ENCODE peak calls at places on chromosomes 3 and 15, in five cellular contexts. R is GM13977, Q is colonic mucosa, V is stomach, F is K562. A is an unnamed sample.
A peak's percentile ranks its signal among the peaks of the same experiment; 100 is the strongest.

GRCh38 chr3:126349611-126350501 is 7.4 kb downstream of the KLF15 start:
- DNase-seq in F (no peak), V (peak; percentile 20), R (no peak), Q (no peak), A (peak; percentile 10)

GRCh38 chr15:52228928-52229327 is 37.7 kb upstream of the GNB5 start:
- DNase-seq in F (peak; percentile 49), R (no peak), V (peak; percentile 58), Q (peak; percentile 87), A (no peak)

GRCh38 chr3:169260296-169260695 is 403.2 kb downstream of the MECOM start:
- DNase-seq in R (no peak), Q (no peak), V (no peak), F (no peak), A (no peak)

GRCh38 chr3:71962561-71963240 is 177.8 kb upstream of the PROK2 start:
- DNase-seq in F (no peak), V (no peak), Q (no peak), R (no peak), A (no peak)

GRCh38 chr3:38017445-38018295 is 11.8 kb downstream of the PLCD1 start:
- DNase-seq in R (no peak), V (no peak), Q (no peak), F (peak; percentile 64), A (no peak)

GRCh38 chr3:100810671-100811070 is 101.4 kb downstream of the TFG start:
- DNase-seq in V (no peak), F (no peak), R (no peak), Q (no peak), A (no peak)

GRCh38 chr3:176469694-176470205 is 727.5 kb downstream of the TBL1XR1 start:
- DNase-seq in V (no peak), R (no peak), Q (no peak), F (no peak), A (no peak)

GRCh38 chr3:157531771-157532170 is 28.6 kb upstream of the VEPH1 start:
- DNase-seq in F (no peak), Q (no peak), V (no peak), R (no peak), A (no peak)

GRCh38 chr3:171374260-171374659 is 85.9 kb downstream of the TNIK start:
- DNase-seq in V (no peak), F (peak; percentile 24), R (no peak), Q (no peak), A (no peak)

GRCh38 chr3:86996261-86996955 is 5.5 kb upstream of the VGLL3 start:
- DNase-seq in V (no peak), F (no peak), R (no peak), Q (no peak), A (no peak)

GRCh38 chr3:63343674-63344073 is 65.6 kb downstream of the SYNPR start:
- DNase-seq in F (peak; percentile 69), R (no peak), V (peak; percentile 67), Q (peak; percentile 87), A (no peak)

GRCh38 chr3:196198081-196198675 is 13.0 kb downstream of the ZDHHC19 start:
- DNase-seq in R (no peak), V (no peak), Q (no peak), F (no peak), A (no peak)

GRCh38 chr15:70539912-70540520 is 223.3 kb downstream of the UACA start:
- DNase-seq in F (no peak), Q (no peak), V (no peak), R (no peak), A (no peak)

GRCh38 chr3:194224937-194225422 is 89.0 kb downstream of the HES1 start:
- DNase-seq in Q (no peak), F (no peak), R (no peak), V (no peak), A (no peak)

GRCh38 chr15:72474912-72475601 is 927 bp downstream of the ARIH1 start:
- DNase-seq in R (peak; percentile 70), V (peak; percentile 81), F (peak; percentile 83), Q (peak; percentile 78), A (peak; percentile 77)

GRCh38 chr3:133797396-133798105 is 8.1 kb upstream of the SRPRB start:
- DNase-seq in R (no peak), Q (no peak), F (no peak), V (no peak), A (no peak)

GRCh38 chr3:129481783-129482332 is 41.8 kb downstream of the IFT122 start:
- DNase-seq in V (peak; percentile 29), F (peak; percentile 46), Q (no peak), R (no peak), A (no peak)

GRCh38 chr3:69090021-69090420 is 5.3 kb downstream of the ARL6IP5 start:
- DNase-seq in V (no peak), Q (no peak), R (no peak), F (no peak), A (no peak)

GRCh38 chr3:99568936-99569335 is 69.5 kb upstream of the COL8A1 start:
- DNase-seq in Q (no peak), R (no peak), V (no peak), F (no peak), A (no peak)

GRCh38 chr3:186109897-186110803 is 1.3 kb upstream of the ETV5 start:
- DNase-seq in R (no peak), Q (peak; percentile 30), F (peak; percentile 37), V (peak; percentile 34), A (peak; percentile 22)

GRCh38 chr3:186108106-186108940 is 566 bp downstream of the ETV5 start:
- DNase-seq in F (peak; percentile 63), V (no peak), Q (peak; percentile 37), R (peak; percentile 80), A (peak; percentile 37)

GRCh38 chr3:186108941-186109865 is at the start of gene ETV5:
- DNase-seq in Q (peak; percentile 99), V (peak; percentile 98), F (peak; percentile 98), R (peak; percentile 99), A (peak; percentile 96)

GRCh38 chr3:186105543-186105942 is 3.3 kb downstream of the ETV5 start:
- DNase-seq in Q (no peak), V (no peak), R (peak; percentile 39), F (no peak), A (no peak)

DNA sequence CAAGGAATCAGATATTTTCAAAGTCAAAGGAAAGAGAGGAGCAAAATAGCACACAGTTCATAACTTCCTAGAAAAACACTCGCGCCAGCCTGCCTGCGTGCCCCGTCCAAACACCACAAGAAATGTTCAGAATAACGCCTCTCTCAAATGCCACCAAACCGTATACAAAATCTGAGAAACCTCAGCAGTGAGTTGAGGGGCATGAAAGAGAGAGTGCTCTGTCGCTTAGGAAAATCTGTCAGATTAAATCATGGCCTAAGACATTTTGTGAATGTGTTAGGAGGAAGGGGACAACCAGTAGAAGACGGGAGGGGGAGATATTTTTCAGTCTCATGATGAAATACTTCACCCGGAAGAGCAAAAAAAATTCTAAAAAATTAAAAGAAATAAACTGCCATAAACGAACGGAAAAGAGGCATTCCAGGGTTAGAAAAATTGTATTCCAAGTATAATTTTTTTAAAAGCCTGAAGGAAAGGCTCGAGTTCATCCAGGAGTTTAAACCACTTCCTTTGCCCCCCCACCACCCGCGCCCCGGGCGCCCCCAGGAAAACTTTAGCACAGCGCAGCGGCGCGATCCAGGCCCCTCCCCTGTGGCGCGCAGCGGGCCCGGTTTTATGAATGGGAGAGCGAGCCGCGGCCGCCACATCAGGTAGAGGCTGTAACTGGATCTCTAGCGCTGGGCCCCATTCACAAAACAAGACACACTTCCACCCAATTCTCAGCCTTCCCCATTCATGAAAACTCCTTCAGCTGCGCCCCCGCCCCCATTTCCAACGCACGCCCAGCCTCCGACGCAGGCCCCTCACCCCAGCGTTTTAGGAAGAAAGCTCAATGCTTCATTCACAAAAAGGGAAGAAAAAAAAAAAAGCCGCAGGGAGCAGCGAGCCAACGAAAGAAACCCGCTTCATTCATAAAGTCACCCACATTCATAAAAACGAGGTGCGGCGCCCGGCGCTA is 1.5 kb downstream of the ETV5 start:
- DNase-seq in V (peak; percentile 69), F (peak; percentile 82), Q (peak; percentile 70), R (peak; percentile 75), A (peak; percentile 24)
- TF ChIP-seq CTCF in V (no peak), F (no peak), Q (no peak), R (no peak), A (no peak)

GRCh38 chr3:186985713-186986364 is 55.5 kb downstream of the ST6GAL1 start:
- DNase-seq in R (peak; percentile 35), F (peak; percentile 30), Q (no peak), V (no peak), A (no peak)

GRCh38 chr3:186980989-186981388 is 50.7 kb downstream of the ST6GAL1 start:
- DNase-seq in Q (no peak), R (no peak), F (no peak), V (no peak), A (no peak)

GRCh38 chr3:186986406-186986805 is 56.1 kb downstream of the ST6GAL1 start:
- DNase-seq in Q (no peak), V (no peak), F (no peak), R (no peak), A (no peak)

GRCh38 chr3:186984064-186984463 is 53.7 kb downstream of the ST6GAL1 start:
- DNase-seq in Q (no peak), V (no peak), R (no peak), F (no peak), A (no peak)

DNA sequence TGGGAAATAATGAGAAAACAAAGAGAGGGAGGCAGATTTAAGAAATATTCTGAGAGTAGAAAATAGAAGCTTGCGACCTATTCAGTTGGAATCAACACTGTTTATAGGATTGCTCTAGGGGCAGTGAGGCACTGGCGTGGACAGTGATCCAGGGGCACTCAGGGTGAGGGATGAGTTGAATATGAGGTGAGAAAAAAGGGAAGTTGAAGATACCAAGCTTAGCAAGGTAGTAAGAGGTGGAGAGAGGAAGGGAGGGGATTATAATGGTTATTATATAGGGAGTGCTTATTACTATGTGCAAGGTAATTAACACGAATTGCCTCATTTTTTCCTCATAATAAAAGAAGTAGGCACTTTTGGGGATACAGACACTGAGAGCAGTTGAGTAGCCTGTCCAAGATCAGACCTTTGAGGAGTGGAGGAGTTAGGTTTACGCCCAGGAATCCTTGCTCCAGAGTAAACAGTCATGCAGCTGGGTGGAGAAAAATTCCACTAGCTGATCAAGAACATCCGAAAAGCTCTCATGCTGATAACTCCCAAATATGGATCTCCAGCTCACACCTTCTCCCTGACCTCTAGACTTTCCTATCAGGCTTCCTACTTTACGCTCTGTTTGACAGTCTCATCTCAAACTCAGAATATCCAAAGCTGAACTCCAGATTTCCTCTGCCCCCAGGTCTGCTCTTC is 53.2 kb downstream of the ST6GAL1 start:
- DNase-seq in V (no peak), R (no peak), F (no peak), Q (no peak), A (no peak)
- TF ChIP-seq CTCF in V (no peak), R (no peak), F (no peak), Q (no peak), A (no peak)

GRCh38 chr15:56428821-56429458 is 36.0 kb downstream of the MNS1 start:
- DNase-seq in R (peak; percentile 26), V (no peak), Q (no peak), F (peak; percentile 21), A (no peak)
- TF ChIP-seq CTCF in R (peak; percentile 48), V (peak; percentile 27), Q (peak; percentile 34), F (peak; percentile 80), A (peak; percentile 40)

GRCh38 chr3:10721101-10721500 is 94.9 kb upstream of the SLC6A11 start:
- DNase-seq in V (no peak), R (no peak), F (no peak), Q (no peak), A (no peak)

GRCh38 chr3:10716964-10717363 is 99.1 kb upstream of the SLC6A11 start:
- DNase-seq in F (no peak), V (no peak), R (no peak), Q (no peak), A (no peak)

GRCh38 chr3:10713656-10714055 is 102.4 kb upstream of the SLC6A11 start:
- DNase-seq in R (no peak), V (no peak), F (no peak), Q (no peak), A (no peak)

GRCh38 chr3:10715886-10716285 is 100.1 kb upstream of the SLC6A11 start:
- DNase-seq in Q (no peak), V (no peak), F (no peak), R (no peak), A (no peak)

GRCh38 chr3:10717756-10718155 is 98.3 kb upstream of the SLC6A11 start:
- DNase-seq in V (no peak), Q (no peak), F (no peak), R (no peak), A (no peak)
- TF ChIP-seq CTCF in V (no peak), Q (no peak), F (no peak), R (no peak), A (no peak)

A was measured in natural killer cell.